ENCODE peak calls at places on chromosomes 16 and 17, in five cellular contexts. Z is HFFc6, H is GM04504, U is AG20443, D is Daoy. T is an unnamed sample.
A peak's percentile ranks its signal among the peaks of the same experiment; 100 is the strongest.

GRCh38 chr16:87140211-87141200 is 176.7 kb downstream of the C16orf95 start:
- DNase-seq in Z (no peak), U (no peak), H (no peak), D (no peak), T (no peak)

GRCh38 chr16:56675685-56676210 is 6.1 kb downstream of the MT1H start:
- DNase-seq in Z (no peak), U (no peak), H (no peak), D (no peak), T (no peak)

GRCh38 chr17:5499790-5500189 is 13.4 kb downstream of the MIS12 start:
- DNase-seq in H (no peak), U (peak; percentile 42), Z (no peak), D (no peak), T (no peak)

GRCh38 chr17:57480438-57481196 is 224.3 kb downstream of the MSI2 start:
- DNase-seq in D (peak; percentile 70), U (peak; percentile 20), H (no peak), Z (peak; percentile 94), T (no peak)

GRCh38 chr17:39547713-39548478 is 59.8 kb downstream of the NEUROD2 start:
- DNase-seq in H (no peak), Z (peak; percentile 22), D (peak; percentile 45), U (peak; percentile 81), T (peak; percentile 70)

GRCh38 chr17:72616457-72616856 is 476.0 kb downstream of the SLC39A11 start:
- DNase-seq in U (no peak), D (no peak), H (no peak), Z (no peak), T (no peak)

GRCh38 chr17:21458036-21458435 is 81.9 kb downstream of the KCNJ12 start:
- DNase-seq in H (no peak), U (no peak), D (no peak), Z (no peak), T (no peak)

GRCh38 chr17:43891851-43892671 is 15.3 kb downstream of the MPP2 start:
- DNase-seq in D (no peak), H (no peak), U (peak; percentile 85), Z (no peak), T (no peak)

GRCh38 chr17:42438600-42439567 is 15.8 kb upstream of the CAVIN1 start:
- DNase-seq in D (no peak), H (no peak), Z (no peak), U (no peak), T (no peak)

GRCh38 chr17:61073799-61074513 is 325.7 kb upstream of the TBX2 start:
- DNase-seq in H (no peak), Z (peak; percentile 7), U (no peak), D (no peak), T (no peak)

GRCh38 chr17:79023886-79024771 is at the start of gene C1QTNF1:
- DNase-seq in Z (no peak), H (no peak), D (peak; percentile 70), U (peak; percentile 60), T (peak; percentile 77)

GRCh38 chr17:80899402-80900268 is 92.0 kb upstream of the CHMP6 start:
- DNase-seq in H (no peak), U (peak; percentile 58), Z (no peak), D (peak; percentile 64), T (peak; percentile 70)